ENCODE peak calls at places on chromosomes 16 and 17, in five cellular contexts. D, K, V, U and F are unnamed samples.

GRCh38 chr17:28916302-28916934 is 13.5 kb upstream of the DHRS13 start:
- DNase-seq in D (peak), K (no peak), V (no peak), U (no peak), F (peak)

GRCh38 chr17:31434404-31435050 is 43.1 kb downstream of the RAB11FIP4 start:
- DNase-seq in D (no peak), K (no peak), V (no peak), U (no peak), F (no peak)

GRCh38 chr16:86066755-86067154 is 167.8 kb downstream of the IRF8 start:
- DNase-seq in D (no peak), K (no peak), V (no peak), U (no peak), F (no peak)

GRCh38 chr16:11151156-11151904 is 104.7 kb downstream of the SOCS1 start:
- DNase-seq in D (no peak), K (no peak), V (no peak), U (no peak), F (no peak)

GRCh38 chr16:75481475-75481874 is 13.8 kb downstream of the CHST6 start:
- DNase-seq in D (no peak), K (no peak), V (no peak), U (no peak), F (no peak)

GRCh38 chr17:59175076-59175475 is 19.5 kb downstream of the PRR11 start:
- DNase-seq in D (no peak), K (no peak), V (no peak), U (no peak), F (no peak)

GRCh38 chr17:82649501-82650261 is 1.4 kb upstream of the WDR45B start:
- DNase-seq in D (peak), K (no peak), V (no peak), U (no peak), F (no peak)

GRCh38 chr16:79843145-79843544 is 242.6 kb upstream of the MAF start:
- DNase-seq in D (no peak), K (no peak), V (no peak), U (no peak), F (no peak)

GRCh38 chr17:49588726-49589555 is 13.3 kb downstream of the NXPH3 start:
- DNase-seq in D (peak), K (no peak), V (no peak), U (no peak), F (no peak)

GRCh38 chr17:79658811-79659207 is 48.0 kb upstream of the RBFOX3 start:
- DNase-seq in D (peak), K (no peak), V (no peak), U (peak), F (no peak)

GRCh38 chr16:57364143-57364542 is 5.6 kb downstream of the CCL22 start:
- DNase-seq in D (no peak), K (no peak), V (no peak), U (no peak), F (no peak)

GRCh38 chr16:57358527-57359095 is at the start of gene CCL22:
- DNase-seq in D (no peak), K (no peak), V (no peak), U (no peak), F (no peak)

GRCh38 chr16:57361384-57361783 is 2.8 kb downstream of the CCL22 start:
- DNase-seq in D (no peak), K (no peak), V (no peak), U (no peak), F (no peak)

GRCh38 chr16:57357330-57358151 is 1.0 kb upstream of the CCL22 start:
- DNase-seq in D (no peak), K (no peak), V (no peak), U (no peak), F (no peak)

GRCh38 chr16:57360321-57360935 is 1.8 kb downstream of the CCL22 start:
- DNase-seq in D (no peak), K (no peak), V (no peak), U (no peak), F (no peak)
- H3K4me3 ChIP-seq in D (no peak), K (no peak), V (no peak), U (no peak), F (no peak)

DNA sequence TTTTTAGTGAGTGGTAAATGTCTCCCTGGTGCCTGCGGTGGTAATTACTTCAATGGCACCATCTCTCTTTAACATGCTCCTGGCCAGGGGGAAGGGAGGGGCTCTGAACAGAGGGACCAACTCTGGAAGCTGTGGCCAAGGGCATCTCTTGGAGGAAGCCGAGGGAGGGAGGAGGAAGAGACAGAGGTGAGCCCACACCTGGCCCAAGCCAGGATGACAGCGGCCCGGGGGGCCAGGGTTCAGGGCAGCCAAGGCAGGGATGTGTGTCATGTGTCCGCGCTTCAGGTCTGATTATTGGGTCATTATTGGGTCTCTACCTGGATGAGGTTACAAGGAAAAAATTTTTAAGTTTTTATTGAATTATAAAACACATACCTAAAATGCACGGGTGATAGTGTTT is 17.7 kb upstream of the RPL38 start:
- DNase-seq in D (no peak), K (no peak), V (no peak), U (no peak), F (no peak)
- TF ChIP-seq CTCF in D (no peak), K (no peak), V (no peak), U (no peak), F (no peak)

GRCh38 chr17:44865921-44866320 is 18.2 kb downstream of the HIGD1B start:
- DNase-seq in D (no peak), K (no peak), V (peak), U (no peak), F (no peak)

GRCh38 chr17:44863254-44863918 is 15.7 kb downstream of the HIGD1B start:
- DNase-seq in D (no peak), K (no peak), V (no peak), U (no peak), F (no peak)

GRCh38 chr17:44867841-44868240 is 20.2 kb downstream of the HIGD1B start:
- DNase-seq in D (no peak), K (no peak), V (no peak), U (no peak), F (no peak)

GRCh38 chr17:44864831-44865230 is 17.1 kb downstream of the HIGD1B start:
- DNase-seq in D (no peak), K (no peak), V (no peak), U (no peak), F (no peak)

DNA sequence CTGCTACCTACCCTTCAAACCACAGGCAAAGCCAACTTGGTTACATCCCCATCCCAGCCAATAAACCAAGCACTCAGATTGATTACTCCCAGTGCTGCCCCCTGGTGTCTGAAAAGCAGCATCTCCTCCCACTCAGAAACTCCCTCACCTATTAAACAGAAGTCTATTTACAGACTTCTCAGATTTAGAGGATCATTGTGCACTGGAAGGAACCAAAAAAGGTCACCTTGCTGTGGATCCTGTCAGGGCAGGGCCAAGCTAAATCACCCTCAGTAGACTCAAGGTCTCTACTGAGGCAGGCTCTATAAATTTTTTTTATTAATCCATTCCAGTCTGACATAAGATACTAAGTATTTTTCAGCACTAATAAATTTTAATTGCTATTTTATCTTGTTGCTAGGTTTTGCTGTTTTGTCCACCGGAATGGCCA is 17.6 kb downstream of the HIGD1B start:
- DNase-seq in D (peak), K (peak), V (peak), U (peak), F (peak)
- H3K4me3 ChIP-seq in D (no peak), K (no peak), V (no peak), U (no peak), F (no peak)

GRCh38 chr16:49140618-49141017 is 141.0 kb downstream of the CBLN1 start:
- DNase-seq in D (no peak), K (no peak), V (no peak), U (no peak), F (no peak)
- TF ChIP-seq CTCF in D (no peak), K (no peak), V (no peak), U (no peak), F (no peak)